ENCODE peak calls at places on chromosomes 16 and 17, in ten cellular contexts. C is SK-N-SH; T is left ventricle myocardium inferior; Z is Peyer's patch; H is fibroblast of lung; V is HepG2; J is Karpas-422; I is uterus; P is thoracic aorta; L is effector memory CD4-positive, alpha-beta T cell. A is an unnamed sample.
A peak's percentile ranks its signal among the peaks of the same experiment; 100 is the strongest.

GRCh38 chr17:1999557-2000251 is 25.4 kb downstream of the RTN4RL1 start:
- DNase-seq in C (peak; percentile 51), T (peak; percentile 57), Z (no peak), H (peak; percentile 34), V (peak; percentile 25), J (peak; percentile 44), I (no peak), P (no peak), L (no peak), A (peak; percentile 72)

GRCh38 chr17:36514856-36515255 is 19.8 kb downstream of the MYO19 start:
- DNase-seq in C (no peak), T (no peak), Z (no peak), H (no peak), V (no peak), J (no peak), I (no peak), P (no peak), L (no peak), A (no peak)

GRCh38 chr17:17787568-17787967 is 49.2 kb downstream of the SREBF1 start:
- DNase-seq in C (no peak), T (no peak), Z (no peak), H (no peak), V (no peak), J (no peak), I (no peak), P (no peak), L (no peak), A (no peak)

GRCh38 chr17:35376245-35376644 is 2.8 kb upstream of the SLFN11 start:
- DNase-seq in C (no peak), T (no peak), Z (no peak), H (no peak), V (no peak), J (no peak), I (no peak), P (no peak), L (no peak), A (no peak)

GRCh38 chr17:59837362-59838195 is 55.2 kb downstream of the TUBD1 start:
- DNase-seq in C (no peak), T (no peak), Z (peak; percentile 67), H (peak; percentile 100), V (peak; percentile 100), J (peak; percentile 93), I (peak; percentile 89), P (peak; percentile 78), L (peak; percentile 72), A (peak; percentile 89)

GRCh38 chr17:17682293-17682736 is 1.1 kb downstream of the RAI1 start:
- DNase-seq in C (peak; percentile 74), T (peak; percentile 54), Z (peak; percentile 78), H (peak; percentile 39), V (no peak), J (peak; percentile 87), I (peak; percentile 53), P (no peak), L (peak; percentile 48), A (peak; percentile 59)

GRCh38 chr17:40341808-40342574 is 22.5 kb downstream of the GJD3 start:
- DNase-seq in C (peak; percentile 93), T (peak; percentile 85), Z (peak; percentile 64), H (peak; percentile 70), V (peak; percentile 64), J (peak; percentile 57), I (peak; percentile 83), P (no peak), L (no peak), A (peak; percentile 88)

GRCh38 chr17:4782652-4783051 is 3.5 kb downstream of the VMO1 start:
- DNase-seq in C (peak; percentile 64), T (no peak), Z (no peak), H (no peak), V (no peak), J (no peak), I (no peak), P (no peak), L (no peak), A (peak; percentile 29)

GRCh38 chr17:1467898-1468492 is 12.0 kb upstream of the CRK start:
- DNase-seq in C (no peak), T (no peak), Z (no peak), H (no peak), V (peak; percentile 92), J (no peak), I (peak; percentile 69), P (no peak), L (no peak), A (no peak)

GRCh38 chr17:12712941-12713340 is 47.3 kb downstream of the MYOCD start:
- DNase-seq in C (no peak), T (no peak), Z (no peak), H (no peak), V (no peak), J (no peak), I (no peak), P (no peak), L (no peak), A (no peak)

GRCh38 chr16:13307255-13307654 is 405.9 kb downstream of the SHISA9 start:
- DNase-seq in C (no peak), T (no peak), Z (no peak), H (peak; percentile 96), V (no peak), J (no peak), I (no peak), P (no peak), L (no peak), A (no peak)

GRCh38 chr16:72990003-72990521 is 57.9 kb downstream of the ZFHX3 start:
- DNase-seq in C (no peak), T (peak; percentile 71), Z (no peak), H (peak; percentile 80), V (no peak), J (no peak), I (peak; percentile 73), P (peak; percentile 73), L (no peak), A (peak; percentile 51)

GRCh38 chr16:10298416-10298815 is 87.4 kb upstream of the ATF7IP2 start:
- DNase-seq in C (no peak), T (no peak), Z (no peak), H (no peak), V (no peak), J (peak; percentile 61), I (no peak), P (no peak), L (no peak), A (no peak)
- H3K27ac ChIP-seq in C (no peak overlapping the region), T (no peak overlapping the region), Z (peak overlapping the region; percentile 79), H (no peak overlapping the region), V (no peak overlapping the region), J (peak overlapping the region; percentile 87), I (no peak overlapping the region), P (no peak overlapping the region), L (no peak overlapping the region), A (no peak overlapping the region)

DNA sequence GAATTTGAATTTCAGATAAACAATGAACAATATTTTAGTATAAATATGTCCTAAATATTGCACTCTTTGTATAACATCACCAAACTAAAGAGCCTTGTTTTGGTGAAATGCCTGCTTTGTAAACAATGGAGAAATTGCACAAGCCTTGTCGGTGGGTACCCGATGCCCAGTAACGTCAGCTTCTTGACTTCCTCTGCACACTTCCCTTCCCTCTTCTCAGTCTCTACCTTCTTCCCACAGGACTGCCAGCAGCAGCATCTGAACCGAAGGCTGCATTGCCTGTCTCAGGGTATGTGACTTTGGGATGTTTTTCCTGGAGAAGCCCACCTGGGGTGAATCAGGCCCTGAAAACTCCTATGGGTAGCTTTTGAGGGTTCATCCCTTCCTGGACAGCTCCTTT is 113.9 kb downstream of the UTP18 start:
- DNase-seq in C (no peak), T (no peak), Z (no peak), H (no peak), V (no peak), J (no peak), I (no peak), P (no peak), L (no peak), A (no peak)
- H3K4me1 ChIP-seq in C (peaks cover 16% of the 10 kb centered on the region), T (no peaks in the 10 kb centered on the region), Z (no peaks in the 10 kb centered on the region), H (no peaks in the 10 kb centered on the region), V (peaks cover 8% of the 10 kb centered on the region), J (peaks cover 10% of the 10 kb centered on the region), I (no peaks in the 10 kb centered on the region), P (no peaks in the 10 kb centered on the region), L (no peaks in the 10 kb centered on the region), A (no peaks in the 10 kb centered on the region)

GRCh38 chr16:3188675-3188924 is 596 bp downstream of the OR1F1 start:
- DNase-seq in C (no peak), T (no peak), Z (no peak), H (no peak), V (no peak), J (no peak), I (no peak), P (no peak), L (no peak), A (no peak)

GRCh38 chr16:3186946-3187690 is 886 bp upstream of the OR1F1 start:
- DNase-seq in C (no peak), T (no peak), Z (no peak), H (no peak), V (no peak), J (no peak), I (no peak), P (no peak), L (no peak), A (no peak)

GRCh38 chr16:3189869-3190268 is 1.9 kb downstream of the OR1F1 start:
- DNase-seq in C (no peak), T (no peak), Z (no peak), H (no peak), V (no peak), J (no peak), I (no peak), P (no peak), L (no peak), A (no peak)

GRCh38 chr16:3188925-3189825 is 1.2 kb downstream of the OR1F1 start:
- DNase-seq in C (peak; percentile 76), T (no peak), Z (no peak), H (peak; percentile 71), V (peak; percentile 60), J (no peak), I (no peak), P (no peak), L (no peak), A (no peak)

DNA sequence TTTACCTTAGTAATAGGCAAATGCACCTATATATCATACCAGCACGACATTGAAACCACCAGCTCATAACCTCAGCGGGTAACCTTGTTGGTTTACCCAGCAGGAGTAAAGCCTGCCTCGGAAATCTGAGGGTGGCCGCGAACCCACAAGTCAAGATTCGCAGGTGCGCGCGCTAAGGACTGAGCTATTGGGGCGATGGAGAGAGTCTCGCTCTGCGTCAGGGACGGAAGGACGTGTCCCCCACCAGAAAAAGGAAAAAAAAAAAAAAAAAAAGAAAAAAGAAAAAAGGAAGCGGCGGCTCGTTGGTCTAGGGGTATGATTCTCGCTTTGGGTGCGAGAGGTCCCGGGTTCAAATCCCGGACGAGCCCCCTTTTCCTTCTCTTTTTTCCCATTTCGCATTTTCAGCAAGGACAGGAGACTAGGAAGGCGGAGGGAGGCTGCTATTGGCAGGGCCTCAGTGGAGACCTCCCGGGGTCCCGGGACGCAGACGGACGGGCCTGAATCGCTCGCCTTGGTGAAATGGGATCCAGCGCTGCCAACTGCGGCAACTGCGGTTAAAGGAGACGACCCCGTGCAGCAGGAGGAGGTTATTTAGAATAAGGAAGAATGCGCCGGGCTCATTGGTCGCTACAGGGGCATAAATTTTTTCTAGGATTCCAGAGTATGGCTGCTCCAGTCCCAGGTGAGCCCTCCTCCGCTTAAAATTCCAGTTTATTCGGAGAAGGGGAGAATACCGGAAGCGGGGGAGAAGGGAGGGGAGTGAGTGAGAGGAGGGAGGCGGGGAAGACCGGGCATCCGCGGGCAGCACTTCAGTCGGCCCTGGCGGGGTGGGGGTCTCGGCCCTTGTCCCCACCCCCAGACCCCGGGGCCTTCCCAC is at the start of gene OR1F1:
- DNase-seq in C (peak; percentile 78), T (no peak), Z (no peak), H (peak; percentile 77), V (peak; percentile 71), J (no peak), I (no peak), P (no peak), L (peak; percentile 30), A (no peak)
- H3K4me3 ChIP-seq in C (peak within 1 kb of the TSS; percentile 90), T (peak within 1 kb of the TSS; percentile 46), Z (peak within 1 kb of the TSS; percentile 19), H (peak within 1 kb of the TSS; percentile 73), V (peak within 1 kb of the TSS; percentile 91), J (no peak within 1 kb of the TSS), I (no peak within 1 kb of the TSS), P (peak within 1 kb of the TSS; percentile 45), L (peak within 1 kb of the TSS; percentile 41), A (peak within 1 kb of the TSS; percentile 22)

GRCh38 chr16:86609661-86610060 is 31.3 kb downstream of the FOXL1 start:
- DNase-seq in C (no peak), T (no peak), Z (no peak), H (no peak), V (no peak), J (no peak), I (no peak), P (no peak), L (no peak), A (no peak)
- H3K27ac ChIP-seq in C (peak overlapping the region; percentile 62), T (no peak overlapping the region), Z (no peak overlapping the region), H (peak overlapping the region; percentile 63), V (no peak overlapping the region), J (no peak overlapping the region), I (no peak overlapping the region), P (peak overlapping the region; percentile 94), L (no peak overlapping the region), A (peak overlapping the region; percentile 77)

A was measured in heart right ventricle.